ENCODE peak calls at places on chromosomes 6 and 20, in eight cellular contexts. U is heart right ventricle; K is heart left ventricle; H is CD8-positive, alpha-beta T cell; R is neural progenitor cell; X is body of pancreas; P is tibial artery; F is ascending aorta. Q is an unnamed sample. For H3K4me1, the result is how much of the 10 kb centered on the place peaks cover.

GRCh38 chr6:11685411-11686093 is 93.1 kb downstream of the ADTRP start:
- DNase-seq in U (no peak), K (no peak), H (no peak), R (no peak), X (no peak), P (no peak), F (no peak), Q (no peak)

GRCh38 chr6:878179-878578 is 185.2 kb upstream of the EXOC2 start:
- DNase-seq in U (no peak), K (no peak), H (no peak), R (no peak), X (no peak), P (no peak), F (no peak), Q (no peak)

GRCh38 chr20:21522479-21523397 is 8.9 kb upstream of the NKX2-2 start:
- DNase-seq in U (no peak), K (no peak), H (no peak), R (peak), X (peak), P (no peak), F (no peak), Q (no peak)

GRCh38 chr6:29319931-29320330 is 18.4 kb downstream of the OR14J1 start:
- DNase-seq in U (no peak), K (no peak), H (no peak), R (no peak), X (no peak), P (no peak), F (no peak), Q (no peak)

GRCh38 chr20:63097336-63097831 is 90.6 kb upstream of the BHLHE23 start:
- DNase-seq in U (peak), K (no peak), H (no peak), R (no peak), X (no peak), P (no peak), F (peak), Q (peak)

GRCh38 chr6:112912351-112913101 is 565.4 kb downstream of the RFPL4B start:
- DNase-seq in U (no peak), K (no peak), H (no peak), R (peak), X (no peak), P (no peak), F (no peak), Q (no peak)

GRCh38 chr20:62791301-62792181 is 4.7 kb upstream of the MRGBP start:
- DNase-seq in U (peak), K (peak), H (peak), R (peak), X (peak), P (peak), F (peak), Q (peak)

GRCh38 chr6:53313784-53314382 is 34.9 kb downstream of the ELOVL5 start:
- DNase-seq in U (no peak), K (no peak), H (no peak), R (no peak), X (no peak), P (no peak), F (no peak), Q (no peak)

GRCh38 chr6:17536586-17536985 is 63.5 kb upstream of the FAM8A1 start:
- DNase-seq in U (no peak), K (no peak), H (no peak), R (no peak), X (no peak), P (no peak), F (no peak), Q (no peak)

GRCh38 chr6:4280721-4281120 is 145.3 kb upstream of the ECI2 start:
- DNase-seq in U (no peak), K (peak), H (no peak), R (no peak), X (no peak), P (no peak), F (no peak), Q (no peak)

GRCh38 chr6:158411998-158412397 is 99.7 kb downstream of the TULP4 start:
- DNase-seq in U (no peak), K (no peak), H (no peak), R (no peak), X (no peak), P (no peak), F (no peak), Q (no peak)

GRCh38 chr20:52365688-52366087 is 174.1 kb upstream of the ZFP64 start:
- DNase-seq in U (no peak), K (no peak), H (no peak), R (no peak), X (no peak), P (no peak), F (no peak), Q (no peak)

GRCh38 chr6:26300828-26301227 is 64.2 kb upstream of the BTN3A2 start:
- DNase-seq in U (no peak), K (no peak), H (no peak), R (no peak), X (no peak), P (no peak), F (no peak), Q (no peak)

GRCh38 chr6:11729083-11729482 is 49.5 kb downstream of the ADTRP start:
- DNase-seq in U (no peak), K (no peak), H (no peak), R (no peak), X (no peak), P (no peak), F (no peak), Q (no peak)

GRCh38 chr20:20446613-20447012 is 78.7 kb downstream of the INSM1 start:
- DNase-seq in U (no peak), K (no peak), H (no peak), R (no peak), X (no peak), P (no peak), F (no peak), Q (no peak)

GRCh38 chr20:61045876-61046585 is 206.0 kb upstream of the CDH4 start:
- DNase-seq in U (no peak), K (peak), H (no peak), R (peak), X (no peak), P (no peak), F (no peak), Q (no peak)

GRCh38 chr6:88492241-88492640 is 326.1 kb upstream of the CNR1 start:
- DNase-seq in U (no peak), K (no peak), H (no peak), R (no peak), X (no peak), P (no peak), F (no peak), Q (no peak)

GRCh38 chr6:21067521-21067920 is 526.0 kb upstream of the SOX4 start:
- DNase-seq in U (no peak), K (no peak), H (no peak), R (no peak), X (no peak), P (no peak), F (no peak), Q (no peak)

GRCh38 chr6:122947355-122947754 is 48.7 kb upstream of the CLVS2 start:
- DNase-seq in U (no peak), K (no peak), H (no peak), R (peak), X (no peak), P (no peak), F (no peak), Q (no peak)

GRCh38 chr20:49115565-49115964 is 69.5 kb downstream of the CSE1L start:
- DNase-seq in U (no peak), K (no peak), H (no peak), R (no peak), X (no peak), P (no peak), F (no peak), Q (no peak)

GRCh38 chr20:8492182-8492581 is 360.1 kb downstream of the PLCB1 start:
- DNase-seq in U (no peak), K (no peak), H (no peak), R (no peak), X (no peak), P (no peak), F (no peak), Q (no peak)

GRCh38 chr20:50347568-50347981 is 156.9 kb downstream of the CEBPB start:
- DNase-seq in U (no peak), K (no peak), H (no peak), R (no peak), X (no peak), P (no peak), F (no peak), Q (no peak)

GRCh38 chr6:37695857-37696219 is 1.8 kb downstream of the MDGA1 start:
- DNase-seq in U (no peak), K (no peak), H (no peak), R (no peak), X (no peak), P (no peak), F (no peak), Q (peak)

GRCh38 chr6:5726976-5727718 is 279.6 kb downstream of the NRN1 start:
- DNase-seq in U (no peak), K (no peak), H (no peak), R (no peak), X (no peak), P (no peak), F (no peak), Q (no peak)

GRCh38 chr6:5729813-5730212 is 276.9 kb downstream of the NRN1 start:
- DNase-seq in U (no peak), K (no peak), H (no peak), R (peak), X (no peak), P (no peak), F (no peak), Q (no peak)

GRCh38 chr6:5718231-5718947 is 288.3 kb downstream of the NRN1 start:
- DNase-seq in U (no peak), K (no peak), H (no peak), R (no peak), X (no peak), P (no peak), F (no peak), Q (no peak)

GRCh38 chr6:5728726-5729434 is 277.8 kb downstream of the NRN1 start:
- DNase-seq in U (no peak), K (no peak), H (no peak), R (no peak), X (no peak), P (no peak), F (no peak), Q (peak)

GRCh38 chr6:5723905-5724691 is 282.6 kb downstream of the NRN1 start:
- DNase-seq in U (no peak), K (peak), H (no peak), R (peak), X (no peak), P (peak), F (peak), Q (no peak)
- H3K4me1 ChIP-seq in U (under half), K (under half), H (under half), R (under half), X (under half), P (under half), F (under half), Q (under half)

GRCh38 chr20:38291961-38292360 is 12.0 kb upstream of the BPI start:
- DNase-seq in U (no peak), K (no peak), H (no peak), R (no peak), X (no peak), P (no peak), F (no peak), Q (no peak)

GRCh38 chr20:38293490-38294333 is 10.2 kb upstream of the BPI start:
- DNase-seq in U (no peak), K (no peak), H (no peak), R (peak), X (no peak), P (no peak), F (no peak), Q (no peak)

GRCh38 chr20:38294334-38294592 is 9.7 kb upstream of the BPI start:
- DNase-seq in U (no peak), K (no peak), H (no peak), R (no peak), X (no peak), P (no peak), F (no peak), Q (no peak)

GRCh38 chr20:38291582-38291918 is 12.4 kb upstream of the BPI start:
- DNase-seq in U (no peak), K (no peak), H (no peak), R (no peak), X (no peak), P (no peak), F (no peak), Q (no peak)

DNA sequence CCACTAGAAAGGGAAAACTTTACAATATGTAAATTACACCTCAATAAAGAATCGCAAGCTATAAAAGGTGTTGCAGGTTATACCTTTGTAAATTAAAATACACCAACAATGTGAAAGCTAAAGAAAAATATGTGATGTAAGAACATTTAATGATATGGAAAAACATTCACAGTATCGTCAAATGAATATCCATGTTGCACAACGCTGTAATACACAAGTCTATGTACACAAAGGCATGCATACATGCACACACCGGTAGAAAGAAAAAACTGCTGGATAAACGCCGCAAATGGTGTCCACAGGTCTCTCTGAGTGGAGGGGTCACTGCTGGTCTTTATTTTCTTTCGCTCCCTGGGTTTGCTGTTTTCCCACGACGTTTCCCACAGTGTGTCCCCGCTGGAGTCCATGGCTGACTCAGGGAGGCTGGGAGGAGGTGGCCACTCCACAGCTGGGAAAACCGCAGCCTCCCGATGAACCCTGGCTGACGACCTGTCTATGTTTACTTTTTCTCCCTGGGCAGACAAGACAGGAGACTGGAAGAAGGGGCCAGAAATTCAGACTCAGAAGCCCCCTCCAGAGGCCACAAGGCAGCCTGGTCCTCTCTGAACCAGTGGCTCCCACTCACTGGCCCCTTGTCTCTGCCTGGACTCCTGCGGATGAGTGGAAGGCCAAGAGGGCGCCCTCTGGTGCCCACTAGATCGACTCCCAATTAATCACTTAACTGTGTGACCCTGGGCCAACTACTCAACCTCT is 13.0 kb upstream of the BPI start:
- DNase-seq in U (peak), K (peak), H (no peak), R (peak), X (peak), P (no peak), F (no peak), Q (no peak)
- TF ChIP-seq CTCF in U (peak), K (peak), H (no peak), R (peak), X (no peak), P (no peak), F (peak), Q (peak)

DNA sequence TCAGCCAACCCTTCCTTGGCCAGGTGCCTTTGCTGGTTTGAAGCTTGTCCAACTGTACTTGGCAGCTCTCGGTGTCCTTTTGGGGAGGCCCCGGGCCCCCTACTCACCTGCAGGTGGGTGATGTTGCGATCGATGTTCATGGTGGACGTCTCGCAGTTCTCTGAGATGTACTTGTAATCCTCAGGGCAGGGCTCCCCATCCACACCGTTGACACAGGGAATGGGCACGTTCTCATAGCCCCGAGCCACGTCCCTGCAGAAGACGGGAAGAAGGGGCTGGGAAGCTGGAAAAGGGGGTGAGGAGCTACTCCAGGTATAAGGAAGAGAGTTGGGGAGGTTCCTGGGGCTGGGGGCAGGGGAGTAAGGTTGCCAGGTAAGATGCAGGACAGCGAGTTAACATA is 4.9 kb upstream of the SLC44A4 start:
- DNase-seq in U (no peak), K (no peak), H (no peak), R (no peak), X (no peak), P (no peak), F (no peak), Q (no peak)
- H3K4me1 ChIP-seq in U (under half), K (under half), H (under half), R (under half), X (under half), P (under half), F (under half), Q (under half)

DNA sequence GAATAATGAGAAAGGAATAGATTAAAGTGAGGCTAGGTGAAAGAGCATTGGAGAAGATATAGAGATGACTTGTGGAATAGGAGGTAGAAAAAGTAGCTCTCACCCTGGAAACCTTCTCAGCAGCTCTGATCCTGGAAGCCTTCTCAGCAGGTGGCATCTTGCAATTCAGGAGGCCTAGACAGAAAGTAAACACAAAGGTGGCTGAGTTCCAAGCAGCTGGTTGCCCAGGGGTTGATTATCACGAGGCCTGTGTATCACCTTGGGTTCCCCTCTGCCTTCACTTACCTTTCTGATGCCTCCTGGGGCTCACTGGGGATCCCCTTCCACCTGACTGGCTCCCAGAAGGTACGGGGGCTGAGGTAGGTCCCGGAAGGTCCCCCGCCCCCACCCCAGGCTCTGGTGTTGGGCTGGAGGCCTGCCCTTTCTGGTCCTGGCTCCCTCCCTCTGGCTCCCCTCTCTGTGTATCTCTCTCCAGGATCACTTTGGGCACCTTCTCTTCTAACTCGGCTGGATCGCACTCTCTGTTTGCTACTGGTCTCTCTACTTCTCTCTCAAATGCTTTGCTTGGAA is 9.7 kb downstream of the MDC1 start:
- DNase-seq in U (no peak), K (no peak), H (no peak), R (no peak), X (peak), P (no peak), F (no peak), Q (no peak)
- TF ChIP-seq CTCF in U (no peak), K (no peak), H (no peak), R (no peak), X (no peak), P (no peak), F (no peak), Q (no peak)

GRCh38 chr6:143002686-143003085 is 57.7 kb upstream of the HIVEP2 start:
- DNase-seq in U (no peak), K (no peak), H (no peak), R (no peak), X (no peak), P (no peak), F (no peak), Q (no peak)
- H3K4me1 ChIP-seq in U (under half), K (under half), H (under half), R (under half), X (under half), P (under half), F (under half), Q (under half)

DNA sequence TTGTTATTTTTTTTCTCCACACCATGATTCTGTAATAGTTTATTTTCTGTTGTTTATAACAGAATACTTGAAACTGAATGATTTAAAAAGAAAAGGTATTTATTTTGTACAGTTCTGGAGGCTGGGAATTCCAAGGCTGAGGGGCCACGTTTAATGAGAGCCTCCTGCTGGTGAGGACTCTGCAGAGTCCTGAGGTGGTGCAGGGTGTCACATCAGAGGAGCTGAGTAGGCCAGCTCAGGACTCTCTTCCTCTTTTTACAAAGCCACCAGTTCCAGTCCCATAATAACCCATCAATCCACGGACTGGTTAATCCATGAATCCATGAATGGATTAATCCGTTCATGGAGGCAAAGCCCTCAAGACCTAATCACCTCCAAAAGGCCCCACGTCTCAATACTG is 71.6 kb downstream of the TFAP2A start:
- DNase-seq in U (no peak), K (no peak), H (no peak), R (no peak), X (no peak), P (no peak), F (no peak), Q (no peak)
- TF ChIP-seq CTCF in U (no peak), K (no peak), H (no peak), R (no peak), X (no peak), P (no peak), F (no peak), Q (no peak)

GRCh38 chr6:24887520-24887919 is 48.2 kb downstream of the RIPOR2 start:
- DNase-seq in U (no peak), K (no peak), H (no peak), R (no peak), X (no peak), P (no peak), F (no peak), Q (no peak)
- H3K4me1 ChIP-seq in U (under half), K (under half), H (half or more), R (under half), X (under half), P (under half), F (under half), Q (under half)